ENCODE peak calls at places on chromosomes 6 and 20, in five cellular contexts. G is aorta, C is lung, Y is Caco-2, X is right atrium auricular region. L is an unnamed sample.

GRCh38 chr6:26136321-26136720 is 49.1 kb downstream of the HFE start:
- DNase-seq in Y (no peak), G (no peak), C (no peak), X (no peak), L (no peak)

GRCh38 chr20:23340524-23340923 is 10.1 kb upstream of the NXT1 start:
- DNase-seq in Y (peak; percentile 86), C (peak; percentile 56), X (peak; percentile 85), G (peak; percentile 83), L (peak; percentile 74)

GRCh38 chr6:137323860-137324259 is 104.7 kb upstream of the IFNGR1 start:
- DNase-seq in C (no peak), G (no peak), X (no peak), Y (no peak), L (peak; percentile 25)

GRCh38 chr20:53598140-53599038 is 4.8 kb upstream of the ZNF217 start:
- DNase-seq in Y (peak; percentile 36), G (no peak), C (no peak), X (peak; percentile 53), L (peak; percentile 2)

GRCh38 chr6:78909391-78909790 is 42.0 kb downstream of the IRAK1BP1 start:
- DNase-seq in C (no peak), Y (no peak), G (no peak), X (no peak), L (no peak)

GRCh38 chr6:159981171-159981571 is 12.3 kb downstream of the IGF2R start:
- DNase-seq in G (no peak), C (no peak), Y (no peak), X (no peak), L (no peak)

GRCh38 chr6:37206674-37207073 is 36.7 kb downstream of the PIM1 start:
- DNase-seq in G (no peak), X (no peak), Y (no peak), C (no peak), L (no peak)

GRCh38 chr6:170545405-170545804 is 7.7 kb downstream of the PSMB1 start:
- DNase-seq in X (no peak), C (no peak), G (no peak), Y (no peak), L (no peak)

GRCh38 chr6:109008537-109008950 is 86.1 kb downstream of the SESN1 start:
- DNase-seq in Y (no peak), X (no peak), C (no peak), G (no peak), L (no peak)

GRCh38 chr6:108250240-108250866 is 10.5 kb downstream of the SNX3 start:
- DNase-seq in C (no peak), G (no peak), Y (peak; percentile 41), X (no peak), L (peak; percentile 28)

GRCh38 chr6:3663081-3663480 is 88.4 kb downstream of the PXDC1 start:
- DNase-seq in C (no peak), X (no peak), Y (no peak), G (no peak), L (no peak)

GRCh38 chr6:579339-579738 is 77.6 kb downstream of the HUS1B start:
- DNase-seq in Y (no peak), G (no peak), X (no peak), C (no peak), L (no peak)

GRCh38 chr6:19836799-19837510 is at the start of gene ID4:
- DNase-seq in G (peak; percentile 99), X (peak; percentile 97), Y (no peak), C (peak; percentile 95), L (no peak)

GRCh38 chr6:32116674-32117073 is 7.5 kb upstream of the TNXB start:
- DNase-seq in X (no peak), G (no peak), C (no peak), Y (no peak), L (no peak)

GRCh38 chr6:90650041-90650948 is 63.4 kb upstream of the MAP3K7 start:
- DNase-seq in C (no peak), G (no peak), Y (no peak), X (no peak), L (no peak)

GRCh38 chr6:35719830-35720733 is 16.8 kb upstream of the ARMC12 start:
- DNase-seq in C (no peak), Y (no peak), X (no peak), G (no peak), L (no peak)

GRCh38 chr20:32316667-32317066 is 39.2 kb downstream of the KIF3B start:
- DNase-seq in G (no peak), Y (peak; percentile 45), C (no peak), X (no peak), L (no peak)

GRCh38 chr6:34580707-34581560 is 24.8 kb upstream of the SPDEF start:
- DNase-seq in X (no peak), Y (no peak), C (no peak), G (peak; percentile 22), L (no peak)

GRCh38 chr20:44208770-44209169 is 1.8 kb downstream of the OSER1 start:
- DNase-seq in G (no peak), X (no peak), C (no peak), Y (no peak), L (no peak)

GRCh38 chr6:41578714-41579610 is 32.8 kb downstream of the FOXP4 start:
- DNase-seq in G (no peak), C (no peak), X (no peak), Y (peak; percentile 73), L (peak; percentile 68)

GRCh38 chr6:583639-584038 is 73.3 kb downstream of the HUS1B start:
- DNase-seq in C (no peak), X (no peak), G (no peak), Y (no peak), L (no peak)

GRCh38 chr6:162964703-162965140 is 236.9 kb downstream of the PACRG start:
- DNase-seq in Y (no peak), X (no peak), G (no peak), C (peak; percentile 53), L (no peak)

GRCh38 chr6:43823879-43824740 is 54.1 kb downstream of the VEGFA start:
- DNase-seq in C (peak; percentile 79), G (peak; percentile 59), Y (peak; percentile 77), X (no peak), L (no peak)

GRCh38 chr6:137167702-137168377 is 5.6 kb downstream of the IL22RA2 start:
- DNase-seq in Y (no peak), X (no peak), G (no peak), C (no peak), L (no peak)

GRCh38 chr6:56730663-56731529 is 88.2 kb upstream of the DST start:
- DNase-seq in X (no peak), G (no peak), Y (no peak), C (no peak), L (no peak)

GRCh38 chr6:56733298-56733697 is 90.6 kb upstream of the DST start:
- DNase-seq in G (no peak), X (no peak), C (no peak), Y (no peak), L (no peak)

GRCh38 chr6:56732517-56732916 is 89.8 kb upstream of the DST start:
- DNase-seq in Y (no peak), X (no peak), G (no peak), C (no peak), L (no peak)

GRCh38 chr6:56736804-56737203 is 94.1 kb upstream of the DST start:
- DNase-seq in G (no peak), C (no peak), Y (no peak), X (no peak), L (no peak)

DNA sequence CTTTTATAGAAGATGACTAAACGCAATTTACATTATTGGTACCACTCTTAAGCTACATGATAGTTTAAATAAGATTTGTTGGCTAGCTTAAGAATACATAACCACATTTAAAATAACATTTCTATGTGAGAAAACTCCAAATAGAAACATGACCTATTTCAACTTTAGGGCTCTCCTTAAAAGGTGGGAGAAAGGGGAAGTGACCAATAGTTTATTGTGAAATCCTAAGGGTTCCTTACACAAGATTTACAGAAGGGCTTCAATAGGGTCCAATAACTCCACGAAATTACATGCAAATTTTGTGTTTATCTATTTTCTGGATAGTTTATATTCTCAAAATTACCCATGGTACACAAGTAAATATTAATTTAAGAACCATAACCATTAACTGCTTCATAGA is 91.6 kb upstream of the DST start:
- DNase-seq in C (no peak), G (no peak), X (no peak), Y (no peak), L (no peak)
- H3K4me3 ChIP-seq in C (no peak overlapping the region), G (no peak overlapping the region), X (no peak overlapping the region), Y (no peak overlapping the region), L (no peak overlapping the region)

DNA sequence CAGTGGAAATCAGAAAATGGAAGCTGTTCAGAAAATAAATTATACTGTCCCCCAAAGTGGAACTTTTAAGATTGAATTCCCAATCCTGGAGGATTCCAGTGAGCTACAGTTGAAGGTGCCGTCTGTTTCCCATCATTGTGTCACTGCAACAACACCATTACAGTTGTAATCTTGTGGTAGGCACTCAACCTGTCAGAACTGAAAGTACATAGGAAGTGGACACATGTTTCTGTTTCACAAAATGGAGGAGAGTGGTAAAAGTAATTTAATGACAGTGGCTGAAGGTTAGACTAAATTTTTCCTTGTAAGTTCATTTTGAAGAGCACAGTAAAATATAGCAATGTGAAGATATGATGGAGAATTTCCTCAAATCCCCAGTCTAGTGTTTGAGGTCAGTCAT is 70.0 kb downstream of the CD109 start:
- DNase-seq in X (no peak), C (no peak), Y (no peak), G (no peak), L (no peak)
- H3K4me1 ChIP-seq in X (no peaks in the 10 kb centered on the region), C (no peaks in the 10 kb centered on the region), Y (no peaks in the 10 kb centered on the region), G (no peaks in the 10 kb centered on the region), L (peaks cover 7% of the 10 kb centered on the region)

DNA sequence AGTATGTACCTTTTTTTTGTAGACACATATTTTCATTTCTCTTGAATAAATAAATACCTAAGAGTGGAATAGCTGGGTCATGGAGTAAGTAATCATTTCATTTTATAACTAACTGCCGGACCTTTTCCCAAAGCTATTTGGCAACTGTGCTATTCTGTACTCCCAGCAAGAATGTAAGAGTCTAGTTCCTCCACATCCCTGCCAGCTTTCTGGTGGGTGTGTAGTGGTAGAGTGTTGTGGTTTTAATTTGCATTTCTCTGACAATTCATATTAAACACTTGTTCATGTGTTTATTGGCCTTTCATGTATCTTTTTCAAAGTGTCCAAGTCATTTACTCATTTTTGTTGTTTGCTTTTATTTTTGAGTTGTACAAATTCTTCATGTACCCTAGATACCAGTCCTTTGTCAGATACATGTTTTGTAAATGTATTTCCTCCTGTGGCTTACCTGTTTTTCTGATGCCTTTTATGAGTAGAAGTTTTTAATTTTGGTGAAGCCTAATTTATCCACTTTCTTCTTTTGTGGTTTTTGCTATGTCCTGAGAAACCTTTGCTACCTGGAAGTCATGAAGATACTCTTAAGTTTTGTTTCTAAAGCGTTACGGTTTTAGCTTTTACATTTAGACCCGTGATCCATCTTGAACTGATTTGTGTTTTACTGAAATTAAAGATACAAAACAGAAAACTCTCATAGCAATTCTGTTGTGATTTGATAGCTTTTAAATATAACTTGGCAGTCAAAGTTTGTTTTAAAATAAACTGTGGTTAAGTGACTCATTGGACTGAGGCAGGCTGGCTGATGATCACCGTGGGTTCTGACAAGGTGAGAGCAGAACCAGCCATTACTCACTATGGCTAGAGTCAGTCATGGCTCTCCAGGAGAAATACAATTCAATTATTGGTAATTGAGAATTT is 7.9 kb downstream of the MYLIP start:
- DNase-seq in X (no peak), C (no peak), G (no peak), Y (no peak), L (no peak)
- H3K4me3 ChIP-seq in X (no peak overlapping the region), C (no peak overlapping the region), G (no peak overlapping the region), Y (no peak overlapping the region), L (no peak overlapping the region)

DNA sequence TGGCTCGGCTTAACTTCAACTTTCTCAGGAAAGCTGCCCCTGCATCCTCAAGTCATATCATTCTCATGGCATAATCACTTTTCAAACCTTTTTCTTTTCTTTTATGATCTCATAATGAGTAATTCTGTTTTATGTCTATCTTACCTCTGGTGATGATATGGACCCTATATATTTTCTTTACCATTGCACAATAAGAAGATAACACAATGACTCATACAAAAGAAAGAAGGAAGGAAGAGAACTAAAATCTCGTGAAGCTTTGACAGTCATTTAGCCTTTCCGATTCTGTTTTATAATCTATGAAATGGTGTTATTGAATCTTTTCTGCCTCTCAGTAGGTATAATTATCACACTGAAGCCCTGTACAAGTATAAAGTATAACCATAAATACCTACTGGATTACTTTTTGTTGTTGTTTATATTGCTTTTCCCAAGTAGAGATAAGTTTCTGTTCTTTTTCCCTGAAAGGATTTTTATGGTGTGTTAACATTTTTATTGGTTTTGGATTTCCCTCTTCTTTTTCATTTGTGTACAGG is 300.8 kb downstream of the LAMA2 start:
- DNase-seq in X (no peak), Y (no peak), C (no peak), G (no peak), L (no peak)
- H3K4me1 ChIP-seq in X (no peaks in the 10 kb centered on the region), Y (peaks cover 9% of the 10 kb centered on the region), C (no peaks in the 10 kb centered on the region), G (no peaks in the 10 kb centered on the region), L (peaks cover 4% of the 10 kb centered on the region)